ENCODE peak calls at places on chromosomes 13 and 19, in eight cellular contexts. One of them, this sample, is unnamed.

GRCh38 chr13:26983533-26984315 is 187.9 kb downstream of the USP12 start:
- DNase-seq in CD8-positive, alpha-beta memory T cell: no peak
- DNase-seq in pancreas: no peak
- DNase-seq in PC-9: no peak
- DNase-seq in uterus: no peak
- DNase-seq in cardiac muscle cell: no peak
- DNase-seq in neuronal stem cell: no peak
- DNase-seq in suprapubic skin: no peak
- DNase-seq in this sample: no peak

GRCh38 chr19:43639507-43640423 is at the start of gene CADM4:
- DNase-seq in uterus: peak
- DNase-seq in CD8-positive, alpha-beta memory T cell: peak
- DNase-seq in pancreas: peak
- DNase-seq in neuronal stem cell: peak
- DNase-seq in PC-9: no peak
- DNase-seq in cardiac muscle cell: no peak
- DNase-seq in suprapubic skin: no peak
- DNase-seq in this sample: peak

GRCh38 chr19:48443262-48443661 is 2.5 kb upstream of the GRWD1 start:
- DNase-seq in uterus: no peak
- DNase-seq in cardiac muscle cell: no peak
- DNase-seq in CD8-positive, alpha-beta memory T cell: no peak
- DNase-seq in neuronal stem cell: no peak
- DNase-seq in pancreas: no peak
- DNase-seq in PC-9: no peak
- DNase-seq in suprapubic skin: no peak
- DNase-seq in this sample: peak

GRCh38 chr13:47672982-47673670 is 327.9 kb downstream of the SUCLA2 start:
- DNase-seq in cardiac muscle cell: peak
- DNase-seq in pancreas: no peak
- DNase-seq in PC-9: no peak
- DNase-seq in suprapubic skin: no peak
- DNase-seq in CD8-positive, alpha-beta memory T cell: no peak
- DNase-seq in uterus: no peak
- DNase-seq in neuronal stem cell: no peak
- DNase-seq in this sample: no peak

GRCh38 chr13:50441141-50441540 is 402.4 kb downstream of the DLEU7 start:
- DNase-seq in uterus: no peak
- DNase-seq in neuronal stem cell: no peak
- DNase-seq in pancreas: no peak
- DNase-seq in PC-9: no peak
- DNase-seq in CD8-positive, alpha-beta memory T cell: no peak
- DNase-seq in cardiac muscle cell: no peak
- DNase-seq in suprapubic skin: no peak
- DNase-seq in this sample: no peak

GRCh38 chr13:40982772-40983171 is 36.3 kb downstream of the ELF1 start:
- DNase-seq in neuronal stem cell: no peak
- DNase-seq in CD8-positive, alpha-beta memory T cell: peak
- DNase-seq in PC-9: no peak
- DNase-seq in uterus: peak
- DNase-seq in cardiac muscle cell: peak
- DNase-seq in pancreas: no peak
- DNase-seq in suprapubic skin: no peak
- DNase-seq in this sample: no peak

GRCh38 chr19:42028304-42029216 is 34.5 kb upstream of the ATP1A3 start:
- DNase-seq in suprapubic skin: no peak
- DNase-seq in uterus: no peak
- DNase-seq in pancreas: no peak
- DNase-seq in CD8-positive, alpha-beta memory T cell: no peak
- DNase-seq in cardiac muscle cell: no peak
- DNase-seq in neuronal stem cell: peak
- DNase-seq in PC-9: no peak
- DNase-seq in this sample: no peak

GRCh38 chr19:35271546-35271945 is 2.8 kb downstream of the USF2 start:
- DNase-seq in suprapubic skin: no peak
- DNase-seq in cardiac muscle cell: no peak
- DNase-seq in pancreas: no peak
- DNase-seq in uterus: no peak
- DNase-seq in PC-9: no peak
- DNase-seq in CD8-positive, alpha-beta memory T cell: no peak
- DNase-seq in neuronal stem cell: no peak
- DNase-seq in this sample: no peak

GRCh38 chr13:40371531-40372125 is 294.8 kb downstream of the FOXO1 start:
- DNase-seq in pancreas: no peak
- DNase-seq in CD8-positive, alpha-beta memory T cell: no peak
- DNase-seq in suprapubic skin: no peak
- DNase-seq in neuronal stem cell: no peak
- DNase-seq in uterus: no peak
- DNase-seq in cardiac muscle cell: no peak
- DNase-seq in PC-9: no peak
- DNase-seq in this sample: no peak

GRCh38 chr13:98071316-98071715 is 71.6 kb upstream of the FARP1 start:
- DNase-seq in pancreas: no peak
- DNase-seq in CD8-positive, alpha-beta memory T cell: no peak
- DNase-seq in PC-9: no peak
- DNase-seq in cardiac muscle cell: no peak
- DNase-seq in suprapubic skin: no peak
- DNase-seq in neuronal stem cell: no peak
- DNase-seq in uterus: no peak
- DNase-seq in this sample: no peak

GRCh38 chr19:28427256-28428083 is 785.5 kb downstream of the UQCRFS1 start:
- DNase-seq in uterus: no peak
- DNase-seq in cardiac muscle cell: no peak
- DNase-seq in PC-9: no peak
- DNase-seq in CD8-positive, alpha-beta memory T cell: no peak
- DNase-seq in pancreas: no peak
- DNase-seq in suprapubic skin: no peak
- DNase-seq in neuronal stem cell: no peak
- DNase-seq in this sample: no peak

GRCh38 chr19:3121396-3121795 is 14.4 kb upstream of the GNA15 start:
- DNase-seq in CD8-positive, alpha-beta memory T cell: no peak
- DNase-seq in pancreas: no peak
- DNase-seq in suprapubic skin: no peak
- DNase-seq in PC-9: no peak
- DNase-seq in neuronal stem cell: no peak
- DNase-seq in cardiac muscle cell: no peak
- DNase-seq in uterus: no peak
- DNase-seq in this sample: no peak

GRCh38 chr13:43804461-43805070 is 17.8 kb upstream of the ENOX1 start:
- DNase-seq in cardiac muscle cell: peak
- DNase-seq in PC-9: peak
- DNase-seq in uterus: no peak
- DNase-seq in CD8-positive, alpha-beta memory T cell: no peak
- DNase-seq in neuronal stem cell: peak
- DNase-seq in pancreas: no peak
- DNase-seq in suprapubic skin: no peak
- DNase-seq in this sample: no peak

GRCh38 chr19:3096267-3096901 is 2.2 kb downstream of the GNA11 start:
- DNase-seq in uterus: no peak
- DNase-seq in neuronal stem cell: no peak
- DNase-seq in suprapubic skin: no peak
- DNase-seq in pancreas: no peak
- DNase-seq in cardiac muscle cell: no peak
- DNase-seq in PC-9: no peak
- DNase-seq in CD8-positive, alpha-beta memory T cell: no peak
- DNase-seq in this sample: peak

GRCh38 chr13:86831084-86831483 is 840.1 kb upstream of the SLITRK5 start:
- DNase-seq in neuronal stem cell: no peak
- DNase-seq in PC-9: no peak
- DNase-seq in pancreas: no peak
- DNase-seq in cardiac muscle cell: no peak
- DNase-seq in uterus: no peak
- DNase-seq in suprapubic skin: no peak
- DNase-seq in CD8-positive, alpha-beta memory T cell: no peak
- DNase-seq in this sample: no peak

GRCh38 chr19:5903054-5903501 is 512 bp downstream of the NDUFA11 start:
- DNase-seq in suprapubic skin: no peak
- DNase-seq in neuronal stem cell: no peak
- DNase-seq in PC-9: no peak
- DNase-seq in pancreas: no peak
- DNase-seq in cardiac muscle cell: peak
- DNase-seq in uterus: no peak
- DNase-seq in CD8-positive, alpha-beta memory T cell: no peak
- DNase-seq in this sample: no peak

GRCh38 chr19:2764945-2765344 is 18.1 kb downstream of the SGTA start:
- DNase-seq in PC-9: no peak
- DNase-seq in uterus: no peak
- DNase-seq in CD8-positive, alpha-beta memory T cell: no peak
- DNase-seq in suprapubic skin: no peak
- DNase-seq in cardiac muscle cell: no peak
- DNase-seq in neuronal stem cell: no peak
- DNase-seq in pancreas: no peak
- DNase-seq in this sample: no peak

GRCh38 chr19:43620061-43621001 is 902 bp upstream of the ZNF428 start:
- DNase-seq in neuronal stem cell: no peak
- DNase-seq in CD8-positive, alpha-beta memory T cell: peak
- DNase-seq in uterus: no peak
- DNase-seq in pancreas: no peak
- DNase-seq in PC-9: no peak
- DNase-seq in cardiac muscle cell: no peak
- DNase-seq in suprapubic skin: no peak
- DNase-seq in this sample: no peak

GRCh38 chr13:51317262-51317661 is 22.2 kb upstream of the SERPINE3 start:
- DNase-seq in cardiac muscle cell: no peak
- DNase-seq in uterus: no peak
- DNase-seq in CD8-positive, alpha-beta memory T cell: no peak
- DNase-seq in neuronal stem cell: no peak
- DNase-seq in PC-9: no peak
- DNase-seq in pancreas: no peak
- DNase-seq in suprapubic skin: no peak
- DNase-seq in this sample: no peak

GRCh38 chr13:30963794-30964193 is 31.3 kb downstream of the TEX26 start:
- DNase-seq in PC-9: no peak
- DNase-seq in uterus: no peak
- DNase-seq in pancreas: peak
- DNase-seq in suprapubic skin: no peak
- DNase-seq in cardiac muscle cell: peak
- DNase-seq in CD8-positive, alpha-beta memory T cell: no peak
- DNase-seq in neuronal stem cell: no peak
- DNase-seq in this sample: no peak

DNA sequence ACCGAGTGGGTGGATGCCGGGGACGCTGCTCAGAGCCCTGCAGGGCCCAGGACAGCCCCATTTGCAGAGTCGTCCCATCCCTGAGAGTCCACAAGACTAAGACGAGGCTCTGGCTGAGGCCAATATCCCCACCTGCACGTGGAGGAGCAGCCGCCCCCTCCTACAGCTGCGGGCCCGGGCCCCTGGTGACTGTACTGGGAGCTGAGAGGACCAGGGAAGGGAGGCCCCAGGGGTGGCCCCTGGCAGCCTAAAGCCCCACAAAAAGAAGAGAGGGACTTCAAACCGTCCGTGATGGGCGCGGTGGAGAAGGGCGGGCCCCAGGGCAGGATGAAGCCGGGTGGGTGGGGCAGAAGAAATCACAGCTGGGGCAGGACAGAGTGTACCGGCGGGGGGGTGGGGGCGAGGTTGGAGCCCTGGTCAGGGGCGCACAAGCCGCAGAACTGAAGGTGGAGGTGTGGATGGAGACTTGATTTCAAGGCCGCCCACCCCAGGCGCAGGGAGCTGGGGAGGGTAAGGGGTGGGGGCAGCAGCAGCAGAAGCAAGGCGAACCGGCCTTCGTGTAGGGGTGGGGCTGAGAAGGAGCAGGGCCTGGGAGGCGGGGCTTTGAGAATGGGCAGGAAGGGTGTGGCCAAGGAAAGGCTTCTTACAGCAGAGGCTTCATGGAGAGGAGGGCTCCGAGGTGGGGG is 12.9 kb downstream of the CFD start:
- DNase-seq in suprapubic skin: no peak
- DNase-seq in uterus: peak
- DNase-seq in PC-9: peak
- DNase-seq in pancreas: no peak
- DNase-seq in cardiac muscle cell: peak
- DNase-seq in CD8-positive, alpha-beta memory T cell: peak
- DNase-seq in neuronal stem cell: no peak
- DNase-seq in this sample: peak
- H3K27ac ChIP-seq in suprapubic skin: peak
- H3K27ac ChIP-seq in uterus: peak
- H3K27ac ChIP-seq in PC-9: no peak
- H3K27ac ChIP-seq in pancreas: no peak
- H3K27ac ChIP-seq in cardiac muscle cell: no peak
- H3K27ac ChIP-seq in CD8-positive, alpha-beta memory T cell: peak
- H3K27ac ChIP-seq in neuronal stem cell: peak
- H3K27ac ChIP-seq in this sample: peak

DNA sequence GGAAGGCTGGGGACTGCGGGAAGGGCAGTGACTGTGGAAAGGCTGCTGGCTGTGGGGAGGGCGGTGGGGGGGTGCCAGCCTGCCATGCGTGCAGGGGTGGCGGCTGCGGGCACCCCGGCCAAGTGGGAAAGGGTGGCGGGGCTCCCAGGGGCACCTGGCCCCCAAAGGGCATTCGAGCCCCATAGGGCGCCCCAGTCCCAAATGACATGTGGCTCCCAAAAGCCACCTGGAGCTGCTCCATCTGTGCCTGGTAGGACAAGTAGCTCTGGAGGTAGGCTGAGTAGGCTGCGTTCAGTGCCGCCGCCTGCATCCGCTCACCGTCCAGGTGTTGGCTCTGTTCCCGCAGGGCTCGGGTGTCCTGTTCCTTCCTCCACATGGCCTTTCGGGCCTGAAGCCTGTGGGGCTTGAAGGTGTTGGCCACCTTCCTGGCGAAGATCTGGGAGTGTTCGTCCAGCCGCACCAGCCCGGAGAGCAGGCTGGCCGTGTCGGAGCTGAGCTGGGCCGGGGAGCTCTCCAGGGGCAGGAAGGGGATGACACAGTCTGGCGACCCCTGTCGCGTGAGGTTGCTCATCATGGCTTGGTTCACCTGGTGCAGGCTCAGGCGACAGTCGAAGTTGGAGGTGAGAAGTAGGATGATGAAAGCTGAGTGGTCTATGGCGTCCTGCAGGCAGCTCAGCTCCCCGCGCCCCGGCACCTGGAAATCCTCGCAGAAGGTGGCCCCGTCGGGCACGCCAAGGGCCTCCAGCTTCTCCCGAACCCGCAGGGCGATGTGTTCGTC is 14.9 kb downstream of the TICAM1 start:
- DNase-seq in PC-9: no peak
- DNase-seq in suprapubic skin: no peak
- DNase-seq in neuronal stem cell: no peak
- DNase-seq in pancreas: no peak
- DNase-seq in CD8-positive, alpha-beta memory T cell: no peak
- DNase-seq in uterus: no peak
- DNase-seq in cardiac muscle cell: no peak
- DNase-seq in this sample: no peak
- H3K27ac ChIP-seq in PC-9: no peak
- H3K27ac ChIP-seq in suprapubic skin: no peak
- H3K27ac ChIP-seq in neuronal stem cell: no peak
- H3K27ac ChIP-seq in pancreas: no peak
- H3K27ac ChIP-seq in CD8-positive, alpha-beta memory T cell: no peak
- H3K27ac ChIP-seq in uterus: no peak
- H3K27ac ChIP-seq in cardiac muscle cell: no peak
- H3K27ac ChIP-seq in this sample: no peak

GRCh38 chr19:49645592-49645991 is 3.6 kb downstream of the SCAF1 start:
- DNase-seq in neuronal stem cell: no peak
- DNase-seq in PC-9: no peak
- DNase-seq in suprapubic skin: no peak
- DNase-seq in pancreas: no peak
- DNase-seq in uterus: no peak
- DNase-seq in cardiac muscle cell: no peak
- DNase-seq in CD8-positive, alpha-beta memory T cell: no peak
- DNase-seq in this sample: no peak
- H3K27ac ChIP-seq in neuronal stem cell: no peak
- H3K27ac ChIP-seq in PC-9: no peak
- H3K27ac ChIP-seq in suprapubic skin: no peak
- H3K27ac ChIP-seq in pancreas: no peak
- H3K27ac ChIP-seq in uterus: no peak
- H3K27ac ChIP-seq in cardiac muscle cell: no peak
- H3K27ac ChIP-seq in CD8-positive, alpha-beta memory T cell: no peak
- H3K27ac ChIP-seq in this sample: peak

GRCh38 chr13:48726711-48727110 is 73.0 kb downstream of the CYSLTR2 start:
- DNase-seq in uterus: no peak
- DNase-seq in PC-9: no peak
- DNase-seq in pancreas: no peak
- DNase-seq in suprapubic skin: no peak
- DNase-seq in CD8-positive, alpha-beta memory T cell: no peak
- DNase-seq in neuronal stem cell: no peak
- DNase-seq in cardiac muscle cell: no peak
- DNase-seq in this sample: no peak
- H3K27ac ChIP-seq in uterus: no peak
- H3K27ac ChIP-seq in PC-9: no peak
- H3K27ac ChIP-seq in pancreas: no peak
- H3K27ac ChIP-seq in suprapubic skin: no peak
- H3K27ac ChIP-seq in CD8-positive, alpha-beta memory T cell: no peak
- H3K27ac ChIP-seq in neuronal stem cell: no peak
- H3K27ac ChIP-seq in cardiac muscle cell: no peak
- H3K27ac ChIP-seq in this sample: no peak